ENCODE peak calls at places on chromosomes 1 and 21, in five cellular contexts. One of them, this sample, is unnamed. For H3K36me3 and H3K9me3, the result is how much of the 10 kb centered on the place peaks cover.

GRCh38 chr21:23968722-23969647 is 1638.3 kb downstream of the MRPL39 start:
- DNase-seq in cardiac muscle cell: no peak
- DNase-seq in IMR-90: peak
- DNase-seq in left lung: no peak
- DNase-seq in spleen: peak
- DNase-seq in this sample: peak

GRCh38 chr1:36425791-36426190 is 24.5 kb downstream of the OSCP1 start:
- DNase-seq in cardiac muscle cell: no peak
- DNase-seq in IMR-90: peak
- DNase-seq in left lung: no peak
- DNase-seq in spleen: no peak
- DNase-seq in this sample: no peak

GRCh38 chr1:187157115-187157514 is 328.4 kb downstream of the PLA2G4A start:
- DNase-seq in cardiac muscle cell: no peak
- DNase-seq in IMR-90: peak
- DNase-seq in left lung: no peak
- DNase-seq in spleen: no peak
- DNase-seq in this sample: no peak

GRCh38 chr1:11357291-11357690 is 84.3 kb downstream of the UBIAD1 start:
- DNase-seq in cardiac muscle cell: no peak
- DNase-seq in IMR-90: no peak
- DNase-seq in left lung: no peak
- DNase-seq in spleen: no peak
- DNase-seq in this sample: no peak

GRCh38 chr1:37825508-37825907 is 17.5 kb upstream of the YRDC start:
- DNase-seq in cardiac muscle cell: no peak
- DNase-seq in IMR-90: peak
- DNase-seq in left lung: no peak
- DNase-seq in spleen: no peak
- DNase-seq in this sample: no peak

GRCh38 chr1:208031316-208031931 is 120.5 kb upstream of the CD34 start:
- DNase-seq in cardiac muscle cell: no peak
- DNase-seq in IMR-90: no peak
- DNase-seq in left lung: no peak
- DNase-seq in spleen: no peak
- DNase-seq in this sample: no peak

GRCh38 chr1:155983191-155984023 is 5.1 kb upstream of the ARHGEF2 start:
- DNase-seq in cardiac muscle cell: peak
- DNase-seq in IMR-90: peak
- DNase-seq in left lung: no peak
- DNase-seq in spleen: no peak
- DNase-seq in this sample: no peak

GRCh38 chr1:160209656-160210046 is 4.5 kb downstream of the PEA15 start:
- DNase-seq in cardiac muscle cell: peak
- DNase-seq in IMR-90: no peak
- DNase-seq in left lung: no peak
- DNase-seq in spleen: no peak
- DNase-seq in this sample: no peak

GRCh38 chr1:168455764-168456163 is 88.0 kb downstream of the XCL2 start:
- DNase-seq in cardiac muscle cell: no peak
- DNase-seq in IMR-90: peak
- DNase-seq in left lung: no peak
- DNase-seq in spleen: no peak
- DNase-seq in this sample: no peak

GRCh38 chr1:29279896-29280779 is 43.8 kb downstream of the PTPRU start:
- DNase-seq in cardiac muscle cell: peak
- DNase-seq in IMR-90: peak
- DNase-seq in left lung: no peak
- DNase-seq in spleen: no peak
- DNase-seq in this sample: no peak

GRCh38 chr1:1290238-1290731 is 10.0 kb downstream of the SCNN1D start:
- DNase-seq in cardiac muscle cell: peak
- DNase-seq in IMR-90: no peak
- DNase-seq in left lung: no peak
- DNase-seq in spleen: peak
- DNase-seq in this sample: peak

GRCh38 chr1:148318123-148318899 is 164.8 kb downstream of the PPIAL4G start:
- DNase-seq in cardiac muscle cell: peak
- DNase-seq in IMR-90: no peak
- DNase-seq in left lung: peak
- DNase-seq in spleen: peak
- DNase-seq in this sample: peak

GRCh38 chr1:76381450-76382108 is 307.0 kb downstream of the ST6GALNAC3 start:
- DNase-seq in cardiac muscle cell: peak
- DNase-seq in IMR-90: peak
- DNase-seq in left lung: no peak
- DNase-seq in spleen: no peak
- DNase-seq in this sample: no peak

GRCh38 chr1:76379506-76379905 is 305.0 kb downstream of the ST6GALNAC3 start:
- DNase-seq in cardiac muscle cell: no peak
- DNase-seq in IMR-90: no peak
- DNase-seq in left lung: no peak
- DNase-seq in spleen: no peak
- DNase-seq in this sample: no peak

GRCh38 chr1:76374111-76374510 is 299.6 kb downstream of the ST6GALNAC3 start:
- DNase-seq in cardiac muscle cell: no peak
- DNase-seq in IMR-90: no peak
- DNase-seq in left lung: no peak
- DNase-seq in spleen: no peak
- DNase-seq in this sample: no peak

GRCh38 chr1:76377247-76377646 is 302.7 kb downstream of the ST6GALNAC3 start:
- DNase-seq in cardiac muscle cell: no peak
- DNase-seq in IMR-90: no peak
- DNase-seq in left lung: no peak
- DNase-seq in spleen: no peak
- DNase-seq in this sample: no peak
- H3K36me3 ChIP-seq in cardiac muscle cell: under half
- H3K36me3 ChIP-seq in IMR-90: under half
- H3K36me3 ChIP-seq in left lung: under half
- H3K36me3 ChIP-seq in spleen: under half
- H3K36me3 ChIP-seq in this sample: under half

DNA sequence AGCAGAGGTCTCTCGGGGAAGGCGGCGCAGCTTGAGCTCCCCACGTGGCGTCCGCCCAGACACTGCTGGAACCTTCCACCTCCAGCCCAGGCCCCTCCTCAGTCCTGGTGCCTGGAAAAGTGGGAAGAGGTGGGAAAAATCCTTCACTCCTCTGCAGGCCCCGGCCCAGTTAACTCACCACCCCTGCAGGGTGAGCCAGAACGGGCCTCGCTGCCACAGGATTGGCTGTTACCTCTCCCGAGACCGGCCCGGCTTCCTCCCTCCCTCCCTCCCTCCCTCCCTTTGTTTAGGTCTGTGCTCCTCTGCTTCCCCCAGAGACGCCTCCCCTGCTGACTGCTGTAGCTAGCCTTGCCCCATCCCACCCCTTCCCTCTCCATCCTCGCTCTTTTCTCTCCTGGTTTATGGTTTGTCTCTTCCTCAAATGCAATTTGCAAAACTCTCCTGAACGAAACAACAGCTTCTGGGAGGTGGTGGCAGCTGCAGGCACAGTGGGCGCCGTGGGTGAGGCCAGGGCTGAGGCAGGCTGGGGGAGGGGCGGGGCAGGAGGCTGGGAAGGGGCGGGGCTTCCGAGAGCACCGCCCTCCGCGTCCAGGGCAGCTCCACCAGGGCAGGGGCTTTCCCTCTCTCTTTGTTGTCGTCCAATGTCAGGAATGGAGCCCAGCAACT is 6.5 kb downstream of the CAPN9 start:
- DNase-seq in cardiac muscle cell: peak
- DNase-seq in IMR-90: no peak
- DNase-seq in left lung: no peak
- DNase-seq in spleen: peak
- DNase-seq in this sample: no peak
- H3K4me3 ChIP-seq in cardiac muscle cell: no peak
- H3K4me3 ChIP-seq in IMR-90: no peak
- H3K4me3 ChIP-seq in left lung: no peak
- H3K4me3 ChIP-seq in spleen: no peak
- H3K4me3 ChIP-seq in this sample: no peak

GRCh38 chr1:79388694-79389361 is 382.3 kb upstream of the ADGRL4 start:
- DNase-seq in cardiac muscle cell: no peak
- DNase-seq in IMR-90: no peak
- DNase-seq in left lung: no peak
- DNase-seq in spleen: no peak
- DNase-seq in this sample: no peak
- H3K9me3 ChIP-seq in cardiac muscle cell: under half
- H3K9me3 ChIP-seq in IMR-90: under half
- H3K9me3 ChIP-seq in left lung: under half
- H3K9me3 ChIP-seq in spleen: under half
- H3K9me3 ChIP-seq in this sample: under half

GRCh38 chr21:46116846-46117585 is 19.1 kb downstream of the COL6A2 start:
- DNase-seq in cardiac muscle cell: no peak
- DNase-seq in IMR-90: no peak
- DNase-seq in left lung: peak
- DNase-seq in spleen: peak
- DNase-seq in this sample: no peak
- H3K36me3 ChIP-seq in cardiac muscle cell: under half
- H3K36me3 ChIP-seq in IMR-90: half or more
- H3K36me3 ChIP-seq in left lung: under half
- H3K36me3 ChIP-seq in spleen: under half
- H3K36me3 ChIP-seq in this sample: under half

GRCh38 chr1:9181990-9182783 is 52.4 kb upstream of the H6PD start:
- DNase-seq in cardiac muscle cell: peak
- DNase-seq in IMR-90: no peak
- DNase-seq in left lung: peak
- DNase-seq in spleen: peak
- DNase-seq in this sample: no peak

GRCh38 chr1:9184749-9185148 is 49.8 kb upstream of the H6PD start:
- DNase-seq in cardiac muscle cell: no peak
- DNase-seq in IMR-90: no peak
- DNase-seq in left lung: peak
- DNase-seq in spleen: no peak
- DNase-seq in this sample: no peak

GRCh38 chr1:9182784-9183257 is 51.8 kb upstream of the H6PD start:
- DNase-seq in cardiac muscle cell: no peak
- DNase-seq in IMR-90: no peak
- DNase-seq in left lung: peak
- DNase-seq in spleen: peak
- DNase-seq in this sample: no peak

GRCh38 chr1:9183898-9184297 is 50.7 kb upstream of the H6PD start:
- DNase-seq in cardiac muscle cell: no peak
- DNase-seq in IMR-90: no peak
- DNase-seq in left lung: no peak
- DNase-seq in spleen: no peak
- DNase-seq in this sample: no peak

GRCh38 chr1:9183441-9183840 is 51.1 kb upstream of the H6PD start:
- DNase-seq in cardiac muscle cell: no peak
- DNase-seq in IMR-90: no peak
- DNase-seq in left lung: peak
- DNase-seq in spleen: no peak
- DNase-seq in this sample: no peak
- H3K4me3 ChIP-seq in cardiac muscle cell: peak
- H3K4me3 ChIP-seq in IMR-90: peak
- H3K4me3 ChIP-seq in left lung: peak
- H3K4me3 ChIP-seq in spleen: peak
- H3K4me3 ChIP-seq in this sample: no peak